ENCODE peak calls at places on chromosomes 3 and 15, in six cellular contexts. One of them, this sample, is unnamed.

GRCh38 chr3:29275309-29275708 is 5.6 kb upstream of the RBMS3 start:
- DNase-seq in neural progenitor cell: no peak
- DNase-seq in SK-N-SH: no peak
- DNase-seq in PC-3: no peak
- DNase-seq in MM.1S: no peak
- DNase-seq in HCT116: no peak
- DNase-seq in this sample: peak

GRCh38 chr3:25910997-25911396 is 121.1 kb downstream of the OXSM start:
- DNase-seq in HCT116: peak
- DNase-seq in SK-N-SH: no peak
- DNase-seq in PC-3: peak
- DNase-seq in MM.1S: peak
- DNase-seq in neural progenitor cell: peak
- DNase-seq in this sample: peak

GRCh38 chr3:196327405-196327804 is 9.4 kb upstream of the DYNLT2B start:
- DNase-seq in HCT116: no peak
- DNase-seq in SK-N-SH: no peak
- DNase-seq in PC-3: no peak
- DNase-seq in MM.1S: no peak
- DNase-seq in neural progenitor cell: no peak
- DNase-seq in this sample: peak

GRCh38 chr3:10142707-10143560 is 1.4 kb downstream of the VHL start:
- DNase-seq in SK-N-SH: peak
- DNase-seq in neural progenitor cell: no peak
- DNase-seq in HCT116: no peak
- DNase-seq in PC-3: peak
- DNase-seq in MM.1S: no peak
- DNase-seq in this sample: peak

GRCh38 chr15:44246521-44247268 is 41.8 kb upstream of the GOLM2 start:
- DNase-seq in neural progenitor cell: no peak
- DNase-seq in PC-3: no peak
- DNase-seq in HCT116: no peak
- DNase-seq in MM.1S: no peak
- DNase-seq in SK-N-SH: no peak
- DNase-seq in this sample: no peak

GRCh38 chr15:90530250-90531051 is 728 bp downstream of the CRTC3 start:
- DNase-seq in neural progenitor cell: peak
- DNase-seq in HCT116: no peak
- DNase-seq in SK-N-SH: peak
- DNase-seq in PC-3: peak
- DNase-seq in MM.1S: peak
- DNase-seq in this sample: peak

GRCh38 chr3:21942328-21942727 is 191.3 kb upstream of the ZNF385D start:
- DNase-seq in PC-3: peak
- DNase-seq in neural progenitor cell: no peak
- DNase-seq in MM.1S: no peak
- DNase-seq in SK-N-SH: no peak
- DNase-seq in HCT116: no peak
- DNase-seq in this sample: peak

GRCh38 chr3:90007786-90008499 is 900.5 kb downstream of the EPHA3 start:
- DNase-seq in SK-N-SH: no peak
- DNase-seq in PC-3: no peak
- DNase-seq in neural progenitor cell: no peak
- DNase-seq in MM.1S: no peak
- DNase-seq in HCT116: no peak
- DNase-seq in this sample: no peak

GRCh38 chr15:43218908-43219706 is 1.7 kb downstream of the EPB42 start:
- DNase-seq in neural progenitor cell: peak
- DNase-seq in HCT116: no peak
- DNase-seq in SK-N-SH: peak
- DNase-seq in PC-3: peak
- DNase-seq in MM.1S: no peak
- DNase-seq in this sample: peak

GRCh38 chr3:170644711-170645110 is 58.8 kb upstream of the SLC7A14 start:
- DNase-seq in neural progenitor cell: no peak
- DNase-seq in MM.1S: no peak
- DNase-seq in HCT116: no peak
- DNase-seq in PC-3: no peak
- DNase-seq in SK-N-SH: peak
- DNase-seq in this sample: peak

GRCh38 chr3:11248596-11248995 is 23.6 kb upstream of the ATG7 start:
- DNase-seq in PC-3: no peak
- DNase-seq in MM.1S: no peak
- DNase-seq in neural progenitor cell: no peak
- DNase-seq in HCT116: no peak
- DNase-seq in SK-N-SH: no peak
- DNase-seq in this sample: peak

GRCh38 chr3:99586680-99587079 is 51.7 kb upstream of the COL8A1 start:
- DNase-seq in MM.1S: no peak
- DNase-seq in neural progenitor cell: no peak
- DNase-seq in HCT116: no peak
- DNase-seq in SK-N-SH: no peak
- DNase-seq in PC-3: no peak
- DNase-seq in this sample: peak

GRCh38 chr3:13277130-13277783 is 142.9 kb downstream of the NUP210 start:
- DNase-seq in neural progenitor cell: no peak
- DNase-seq in PC-3: no peak
- DNase-seq in SK-N-SH: no peak
- DNase-seq in MM.1S: no peak
- DNase-seq in HCT116: no peak
- DNase-seq in this sample: no peak

GRCh38 chr3:8663177-8664061 is 18.8 kb upstream of the SSUH2 start:
- DNase-seq in MM.1S: peak
- DNase-seq in SK-N-SH: peak
- DNase-seq in neural progenitor cell: peak
- DNase-seq in PC-3: peak
- DNase-seq in HCT116: peak
- DNase-seq in this sample: peak

GRCh38 chr3:122681294-122682015 is 816 bp downstream of the PARP14 start:
- DNase-seq in SK-N-SH: peak
- DNase-seq in HCT116: no peak
- DNase-seq in PC-3: peak
- DNase-seq in neural progenitor cell: no peak
- DNase-seq in MM.1S: no peak
- DNase-seq in this sample: peak

GRCh38 chr15:29437888-29438713 is 168.5 kb upstream of the NSMCE3 start:
- DNase-seq in SK-N-SH: no peak
- DNase-seq in neural progenitor cell: no peak
- DNase-seq in HCT116: no peak
- DNase-seq in PC-3: peak
- DNase-seq in MM.1S: no peak
- DNase-seq in this sample: no peak

GRCh38 chr15:99454941-99455795 is 110.6 kb upstream of the MEF2A start:
- DNase-seq in MM.1S: no peak
- DNase-seq in neural progenitor cell: no peak
- DNase-seq in SK-N-SH: no peak
- DNase-seq in HCT116: peak
- DNase-seq in PC-3: peak
- DNase-seq in this sample: peak

GRCh38 chr15:42053914-42054313 is 33.1 kb upstream of the PLA2G4E start:
- DNase-seq in MM.1S: no peak
- DNase-seq in PC-3: no peak
- DNase-seq in neural progenitor cell: no peak
- DNase-seq in HCT116: no peak
- DNase-seq in SK-N-SH: no peak
- DNase-seq in this sample: no peak

GRCh38 chr3:131591394-131591990 is 88.7 kb upstream of the MRPL3 start:
- DNase-seq in PC-3: peak
- DNase-seq in MM.1S: no peak
- DNase-seq in HCT116: no peak
- DNase-seq in neural progenitor cell: peak
- DNase-seq in SK-N-SH: no peak
- DNase-seq in this sample: peak

GRCh38 chr15:92120082-92120481 is 266.6 kb downstream of the SLCO3A1 start:
- DNase-seq in PC-3: no peak
- DNase-seq in neural progenitor cell: no peak
- DNase-seq in MM.1S: no peak
- DNase-seq in SK-N-SH: no peak
- DNase-seq in HCT116: no peak
- DNase-seq in this sample: peak

GRCh38 chr15:92118162-92118935 is 264.8 kb downstream of the SLCO3A1 start:
- DNase-seq in SK-N-SH: no peak
- DNase-seq in neural progenitor cell: no peak
- DNase-seq in HCT116: no peak
- DNase-seq in MM.1S: no peak
- DNase-seq in PC-3: no peak
- DNase-seq in this sample: peak

GRCh38 chr15:92117301-92117731 is 263.8 kb downstream of the SLCO3A1 start:
- DNase-seq in HCT116: no peak
- DNase-seq in neural progenitor cell: no peak
- DNase-seq in SK-N-SH: no peak
- DNase-seq in PC-3: no peak
- DNase-seq in MM.1S: no peak
- DNase-seq in this sample: peak

GRCh38 chr15:92121047-92121446 is 267.5 kb downstream of the SLCO3A1 start:
- DNase-seq in neural progenitor cell: no peak
- DNase-seq in PC-3: no peak
- DNase-seq in HCT116: no peak
- DNase-seq in SK-N-SH: no peak
- DNase-seq in MM.1S: no peak
- DNase-seq in this sample: no peak

DNA sequence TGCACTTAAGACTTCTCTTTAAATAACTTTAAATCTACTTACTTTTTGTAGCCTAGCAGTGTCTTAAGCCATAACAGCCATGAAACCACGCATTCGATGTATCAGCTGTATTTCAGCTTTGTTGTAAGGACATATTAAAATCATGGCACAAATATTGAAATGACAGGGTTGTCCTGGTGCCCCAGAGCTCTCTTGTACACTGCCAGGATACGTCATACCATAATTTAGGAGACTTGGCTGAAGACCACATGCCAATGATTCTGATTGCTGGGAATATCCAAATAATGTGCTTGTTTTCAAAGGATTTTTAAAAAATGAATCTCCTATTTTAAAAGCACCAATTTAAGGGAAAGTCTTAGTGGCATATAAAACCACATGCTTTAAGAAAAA is 265.4 kb downstream of the SLCO3A1 start:
- DNase-seq in neural progenitor cell: no peak
- DNase-seq in MM.1S: no peak
- DNase-seq in HCT116: no peak
- DNase-seq in PC-3: no peak
- DNase-seq in SK-N-SH: no peak
- DNase-seq in this sample: no peak
- H3K9ac ChIP-seq in neural progenitor cell: no peak
- H3K9ac ChIP-seq in MM.1S: no peak
- H3K9ac ChIP-seq in HCT116: no peak
- H3K9ac ChIP-seq in PC-3: no peak
- H3K9ac ChIP-seq in SK-N-SH: no peak
- H3K9ac ChIP-seq in this sample: no peak

GRCh38 chr3:142660379-142660778 is 63.5 kb upstream of the TRPC1 start:
- DNase-seq in PC-3: no peak
- DNase-seq in HCT116: no peak
- DNase-seq in SK-N-SH: no peak
- DNase-seq in neural progenitor cell: no peak
- DNase-seq in MM.1S: no peak
- DNase-seq in this sample: no peak

GRCh38 chr3:142664311-142664710 is 59.5 kb upstream of the TRPC1 start:
- DNase-seq in PC-3: no peak
- DNase-seq in neural progenitor cell: no peak
- DNase-seq in HCT116: no peak
- DNase-seq in SK-N-SH: no peak
- DNase-seq in MM.1S: no peak
- DNase-seq in this sample: no peak

GRCh38 chr3:142663865-142664264 is 60.0 kb upstream of the TRPC1 start:
- DNase-seq in HCT116: no peak
- DNase-seq in PC-3: no peak
- DNase-seq in MM.1S: no peak
- DNase-seq in SK-N-SH: no peak
- DNase-seq in neural progenitor cell: no peak
- DNase-seq in this sample: no peak

GRCh38 chr3:142657033-142657432 is 60.8 kb downstream of the PLS1 start:
- DNase-seq in HCT116: no peak
- DNase-seq in neural progenitor cell: no peak
- DNase-seq in MM.1S: no peak
- DNase-seq in PC-3: no peak
- DNase-seq in SK-N-SH: no peak
- DNase-seq in this sample: no peak

GRCh38 chr3:142660904-142661303 is 62.9 kb upstream of the TRPC1 start:
- DNase-seq in HCT116: no peak
- DNase-seq in MM.1S: no peak
- DNase-seq in SK-N-SH: no peak
- DNase-seq in PC-3: no peak
- DNase-seq in neural progenitor cell: no peak
- DNase-seq in this sample: no peak
- TF ChIP-seq EZH2phosphoT487 in HCT116: no peak
- TF ChIP-seq EZH2phosphoT487 in MM.1S: no peak
- TF ChIP-seq EZH2phosphoT487 in SK-N-SH: no peak
- TF ChIP-seq EZH2phosphoT487 in PC-3: no peak
- TF ChIP-seq EZH2phosphoT487 in neural progenitor cell: no peak
- TF ChIP-seq EZH2phosphoT487 in this sample: no peak

DNA sequence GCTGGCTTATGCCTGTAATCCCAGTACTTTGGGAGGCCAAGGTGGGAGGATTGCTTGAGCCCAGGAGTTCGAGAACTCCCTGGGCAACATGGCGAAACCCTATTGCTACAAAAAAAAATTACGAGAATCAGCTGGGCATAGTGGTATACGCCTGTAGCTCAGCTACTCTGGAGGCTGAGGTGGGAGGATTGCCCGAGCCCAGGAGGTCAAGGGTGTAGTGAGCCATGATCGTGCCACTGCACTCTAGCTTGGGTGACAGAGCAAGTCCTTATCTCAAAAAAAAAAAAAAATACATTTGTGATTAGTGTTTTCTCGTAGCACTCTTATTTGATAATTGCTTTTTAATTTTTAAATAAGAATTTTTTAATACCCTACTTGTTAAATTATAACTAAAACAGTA is 18.4 kb downstream of the IREB2 start:
- DNase-seq in MM.1S: no peak
- DNase-seq in PC-3: no peak
- DNase-seq in HCT116: no peak
- DNase-seq in SK-N-SH: no peak
- DNase-seq in neural progenitor cell: no peak
- DNase-seq in this sample: no peak
- H3K27ac ChIP-seq in MM.1S: no peak
- H3K27ac ChIP-seq in PC-3: no peak
- H3K27ac ChIP-seq in HCT116: no peak
- H3K27ac ChIP-seq in SK-N-SH: peak
- H3K27ac ChIP-seq in neural progenitor cell: no peak
- H3K27ac ChIP-seq in this sample: no peak

GRCh38 chr3:47098910-47099309 is 65.0 kb downstream of the SETD2 start:
- DNase-seq in SK-N-SH: peak
- DNase-seq in MM.1S: no peak
- DNase-seq in neural progenitor cell: no peak
- DNase-seq in HCT116: no peak
- DNase-seq in PC-3: no peak
- DNase-seq in this sample: peak

GRCh38 chr3:47092090-47092489 is 71.8 kb downstream of the SETD2 start:
- DNase-seq in HCT116: no peak
- DNase-seq in SK-N-SH: no peak
- DNase-seq in neural progenitor cell: no peak
- DNase-seq in MM.1S: no peak
- DNase-seq in PC-3: no peak
- DNase-seq in this sample: no peak

DNA sequence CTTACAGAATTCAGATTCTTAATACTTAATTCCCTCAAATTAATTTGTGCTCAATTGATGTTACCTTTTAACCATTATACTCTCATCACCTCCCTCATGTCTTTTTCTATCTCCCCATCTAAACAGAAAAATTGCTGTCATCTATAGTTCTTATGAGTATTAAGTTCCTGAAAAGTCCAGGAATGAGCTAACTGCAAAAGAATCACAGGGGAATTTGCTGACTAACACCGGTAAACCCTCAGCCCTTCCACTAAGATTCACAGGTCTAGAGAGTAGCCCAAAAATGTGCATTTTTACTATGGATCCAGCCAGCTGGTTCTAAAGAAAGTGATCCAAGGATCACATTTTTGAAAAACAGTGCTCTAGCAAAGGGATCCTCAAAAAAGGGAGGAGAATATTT is 67.0 kb downstream of the SETD2 start:
- DNase-seq in PC-3: peak
- DNase-seq in SK-N-SH: no peak
- DNase-seq in MM.1S: no peak
- DNase-seq in neural progenitor cell: no peak
- DNase-seq in HCT116: no peak
- DNase-seq in this sample: peak
- H3K9ac ChIP-seq in PC-3: no peak
- H3K9ac ChIP-seq in SK-N-SH: peak
- H3K9ac ChIP-seq in MM.1S: no peak
- H3K9ac ChIP-seq in neural progenitor cell: no peak
- H3K9ac ChIP-seq in HCT116: no peak
- H3K9ac ChIP-seq in this sample: peak

This sample was measured in GM23248.